ENCODE peak calls at places on chromosome 6, in eight cellular contexts. A, W, P, G, V, O, K and F are unnamed samples.

GRCh38 chr6:39339111-39339510 is 16.6 kb upstream of the KCNK16 start:
- DNase-seq in P (no peak), W (no peak), G (no peak), V (no peak), A (no peak), K (no peak), O (no peak), F (no peak)

GRCh38 chr6:41159415-41160082 is 3.4 kb downstream of the TREM2 start:
- DNase-seq in G (no peak), W (no peak), O (no peak), K (no peak), P (no peak), A (no peak), V (no peak), F (no peak)

GRCh38 chr6:8240316-8240715 is 138.0 kb upstream of the EEF1E1 start:
- DNase-seq in A (no peak), P (no peak), G (no peak), O (no peak), W (no peak), V (no peak), K (no peak), F (no peak)

GRCh38 chr6:121925024-121925423 is 474.4 kb upstream of the HSF2 start:
- DNase-seq in O (no peak), P (no peak), A (no peak), W (no peak), V (no peak), K (no peak), G (no peak), F (no peak)

GRCh38 chr6:25334793-25335192 is 55.6 kb downstream of the CARMIL1 start:
- DNase-seq in W (no peak), O (no peak), G (no peak), K (no peak), A (no peak), V (no peak), P (no peak), F (no peak)

GRCh38 chr6:57087916-57088315 is 2.1 kb upstream of the ZNF451 start:
- DNase-seq in O (no peak), P (no peak), V (no peak), K (no peak), W (no peak), A (no peak), G (no peak), F (no peak)

GRCh38 chr6:139653136-139653535 is 278.7 kb upstream of the CITED2 start:
- DNase-seq in K (no peak), V (no peak), P (no peak), W (no peak), G (no peak), A (no peak), O (no peak), F (no peak)

GRCh38 chr6:112035446-112035845 is 18.5 kb upstream of the CCN6 start:
- DNase-seq in K (no peak), G (no peak), W (no peak), V (no peak), O (no peak), P (no peak), A (no peak), F (no peak)

GRCh38 chr6:170259301-170259700 is 31.6 kb downstream of the DLL1 start:
- DNase-seq in O (no peak), G (no peak), V (no peak), A (peak), P (no peak), W (no peak), K (no peak), F (no peak)

GRCh38 chr6:140731741-140732140 is 1357.3 kb upstream of the CITED2 start:
- DNase-seq in A (no peak), G (no peak), V (no peak), W (no peak), P (no peak), K (no peak), O (no peak), F (no peak)

GRCh38 chr6:157285422-157285779 is 37.9 kb downstream of the TMEM242 start:
- DNase-seq in G (no peak), K (no peak), V (no peak), P (no peak), W (no peak), A (no peak), O (no peak), F (no peak)

GRCh38 chr6:47654255-47654654 is 44.1 kb upstream of the ADGRF4 start:
- DNase-seq in P (no peak), W (no peak), A (no peak), K (no peak), V (no peak), O (no peak), G (no peak), F (no peak)

GRCh38 chr6:11209941-11210340 is 22.5 kb downstream of the NEDD9 start:
- DNase-seq in A (no peak), P (no peak), V (no peak), O (no peak), K (no peak), W (no peak), G (no peak), F (no peak)

GRCh38 chr6:1255646-1256365 is 56.1 kb upstream of the FOXQ1 start:
- DNase-seq in V (no peak), A (no peak), G (no peak), W (no peak), P (no peak), O (no peak), K (no peak), F (no peak)

GRCh38 chr6:138590796-138591709 is 91.8 kb upstream of the NHSL1 start:
- DNase-seq in P (peak), K (no peak), V (peak), G (no peak), O (peak), A (no peak), W (peak), F (peak)

GRCh38 chr6:126199482-126199881 is 140.4 kb upstream of the CENPW start:
- DNase-seq in W (no peak), P (no peak), G (no peak), K (no peak), A (no peak), V (no peak), O (no peak), F (no peak)

GRCh38 chr6:53833147-53833546 is 38.3 kb downstream of the LRRC1 start:
- DNase-seq in O (no peak), W (no peak), G (no peak), V (no peak), P (no peak), K (no peak), A (no peak), F (no peak)

GRCh38 chr6:68638225-68638900 is 3.3 kb downstream of the ADGRB3 start:
- DNase-seq in W (no peak), P (peak), V (peak), G (no peak), A (no peak), K (no peak), O (peak), F (peak)

GRCh38 chr6:110329729-110330436 is 28.3 kb downstream of the METTL24 start:
- DNase-seq in G (no peak), W (no peak), A (no peak), K (no peak), V (no peak), O (no peak), P (no peak), F (no peak)

GRCh38 chr6:103783344-103783743 is 1076.4 kb downstream of the HACE1 start:
- DNase-seq in G (no peak), P (peak), V (no peak), K (peak), W (peak), A (no peak), O (no peak), F (no peak)

GRCh38 chr6:136334853-136335252 is 45.2 kb upstream of the BCLAF1 start:
- DNase-seq in W (no peak), P (no peak), O (no peak), K (no peak), G (no peak), V (no peak), A (no peak), F (no peak)

GRCh38 chr6:44826277-44826676 is 438.8 kb downstream of the CDC5L start:
- DNase-seq in W (no peak), G (no peak), O (no peak), K (no peak), P (no peak), V (no peak), A (no peak), F (no peak)

GRCh38 chr6:44833248-44833647 is 445.7 kb downstream of the CDC5L start:
- DNase-seq in V (no peak), A (no peak), P (peak), G (no peak), W (no peak), K (no peak), O (no peak), F (no peak)

GRCh38 chr6:44828780-44829179 is 441.3 kb downstream of the CDC5L start:
- DNase-seq in W (no peak), O (no peak), P (no peak), K (no peak), V (no peak), G (no peak), A (no peak), F (no peak)

GRCh38 chr6:44829811-44830210 is 442.3 kb downstream of the CDC5L start:
- DNase-seq in W (no peak), P (peak), G (no peak), V (no peak), K (no peak), O (no peak), A (no peak), F (no peak)

DNA sequence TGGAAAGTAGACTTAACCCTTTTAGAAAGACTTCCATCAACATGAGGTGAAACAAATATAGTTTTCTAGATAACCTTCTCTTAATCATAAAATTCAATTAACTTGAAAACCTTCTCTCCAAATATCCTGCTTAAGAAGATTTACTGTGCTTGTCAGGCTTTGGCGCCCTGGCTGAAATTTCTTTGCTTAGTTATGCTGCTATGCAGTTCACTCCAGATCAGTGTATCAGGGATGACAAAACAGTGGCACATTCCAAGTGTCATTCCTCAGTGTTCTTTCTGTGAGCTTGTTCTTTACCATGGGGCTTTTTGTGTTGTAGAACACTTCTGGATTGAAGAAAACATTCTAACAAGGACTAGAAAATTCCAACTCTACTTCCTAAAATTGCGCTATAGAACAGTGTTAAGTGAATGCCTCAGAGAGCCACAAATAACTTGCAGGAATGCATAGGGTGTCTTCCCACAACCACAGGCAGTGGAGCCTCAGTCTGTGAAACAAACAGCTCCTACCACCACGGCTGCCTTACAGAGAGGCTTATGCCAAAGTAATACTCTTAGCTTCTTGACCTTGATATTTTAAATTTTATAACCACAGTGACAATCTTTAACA is 443.6 kb downstream of the CDC5L start:
- DNase-seq in G (no peak), V (no peak), O (no peak), K (no peak), W (no peak), P (no peak), A (no peak), F (no peak)
- H3K4me3 ChIP-seq in G (no peak), V (no peak), O (no peak), K (no peak), W (no peak), P (no peak), A (no peak), F (no peak)

GRCh38 chr6:36493859-36494258 is 51.1 kb downstream of the KCTD20 start:
- DNase-seq in O (no peak), W (no peak), P (no peak), K (no peak), G (no peak), A (no peak), V (no peak), F (no peak)

GRCh38 chr6:36491378-36491965 is 48.7 kb downstream of the KCTD20 start:
- DNase-seq in V (no peak), A (no peak), K (no peak), P (no peak), W (no peak), O (no peak), G (no peak), F (no peak)

GRCh38 chr6:36495086-36495485 is 52.2 kb downstream of the STK38 start:
- DNase-seq in P (no peak), W (no peak), A (no peak), V (no peak), O (no peak), K (no peak), G (no peak), F (no peak)

GRCh38 chr6:36492092-36492491 is 49.3 kb downstream of the KCTD20 start:
- DNase-seq in O (no peak), K (no peak), W (no peak), A (no peak), G (no peak), P (no peak), V (no peak), F (no peak)

DNA sequence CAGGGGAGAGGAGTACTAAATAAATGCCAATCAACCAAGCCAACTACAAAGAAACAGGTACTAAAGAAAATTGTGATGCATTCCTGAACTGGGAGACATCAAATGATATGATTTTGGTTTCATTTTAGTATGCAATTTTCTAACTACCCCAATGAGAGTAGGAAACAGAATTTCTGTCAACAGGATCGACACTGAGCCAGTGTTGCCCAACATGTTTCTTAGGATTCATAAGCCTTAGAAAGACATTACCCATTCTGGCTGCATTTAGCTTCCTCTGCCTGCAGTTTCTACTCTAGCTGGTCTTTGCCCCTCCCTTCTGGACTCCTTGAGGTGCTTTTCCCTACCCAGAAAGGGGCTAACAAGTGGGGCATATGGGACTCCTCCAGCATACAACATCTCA is 49.8 kb downstream of the KCTD20 start:
- DNase-seq in W (no peak), O (no peak), A (no peak), V (no peak), G (no peak), P (no peak), K (no peak), F (no peak)
- H3K27ac ChIP-seq in W (no peak), O (no peak), A (no peak), V (no peak), G (no peak), P (no peak), K (no peak), F (no peak)

GRCh38 chr6:19802656-19803055 is 34.5 kb upstream of the ID4 start:
- DNase-seq in A (no peak), G (no peak), W (no peak), V (no peak), K (no peak), P (peak), O (no peak), F (no peak)

GRCh38 chr6:19806971-19807396 is 30.2 kb upstream of the ID4 start:
- DNase-seq in P (no peak), A (no peak), W (no peak), V (no peak), K (peak), G (no peak), O (no peak), F (no peak)

GRCh38 chr6:19804362-19805145 is 32.6 kb upstream of the ID4 start:
- DNase-seq in P (peak), A (peak), K (peak), V (peak), G (peak), O (peak), W (peak), F (peak)

GRCh38 chr6:19805146-19805515 is 32.0 kb upstream of the ID4 start:
- DNase-seq in P (no peak), W (no peak), G (no peak), A (no peak), O (no peak), V (no peak), K (no peak), F (no peak)

DNA sequence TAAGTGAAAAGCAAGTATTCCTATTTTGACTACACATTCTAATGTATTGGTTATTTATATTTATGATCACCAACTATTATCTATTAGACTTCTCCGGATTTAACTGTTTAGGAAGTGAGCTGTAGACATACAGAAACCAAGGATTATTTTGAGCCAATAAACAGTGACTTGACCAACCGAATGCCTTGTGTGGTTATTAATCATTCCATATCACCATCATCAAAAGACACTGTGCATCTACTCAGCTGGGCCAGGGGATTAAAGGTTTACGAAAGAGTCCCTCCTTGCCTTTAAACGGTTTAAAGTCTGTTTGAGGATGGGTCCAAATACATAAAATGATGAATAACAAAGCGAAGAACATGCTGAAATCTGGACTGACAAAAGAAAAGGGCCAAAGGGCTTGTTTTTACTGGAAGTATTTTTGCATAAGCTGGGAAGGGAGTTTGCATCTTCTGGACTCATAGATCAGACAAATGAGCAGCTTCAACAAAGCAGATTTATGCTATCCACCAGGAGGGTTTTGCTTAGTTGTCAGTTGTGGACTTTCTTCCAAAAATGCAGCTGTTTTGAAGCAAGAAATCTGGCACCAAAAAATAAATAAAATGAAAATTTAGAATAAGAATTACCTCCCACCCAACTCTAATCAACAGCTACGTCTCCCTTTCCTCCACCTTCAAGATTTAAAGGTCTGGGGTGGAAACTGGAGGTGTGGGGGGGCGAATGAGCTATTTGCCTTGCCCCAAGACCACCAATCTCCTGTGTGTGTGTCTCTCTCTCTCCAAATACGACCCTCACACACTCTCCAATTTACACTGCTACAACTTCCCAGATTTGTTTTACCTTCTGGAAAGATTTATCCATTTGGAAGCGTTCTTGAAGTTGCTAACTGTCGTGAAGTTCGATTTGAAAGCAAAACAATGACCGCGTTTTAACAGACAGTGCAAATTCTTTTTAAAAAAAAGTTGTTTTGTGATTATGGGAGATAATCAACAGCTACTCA is 33.5 kb upstream of the ID4 start:
- DNase-seq in W (no peak), A (no peak), V (no peak), P (no peak), O (no peak), G (no peak), K (no peak), F (no peak)
- H3K4me3 ChIP-seq in W (peak), A (peak), V (peak), P (peak), O (peak), G (peak), K (peak), F (peak)

DNA sequence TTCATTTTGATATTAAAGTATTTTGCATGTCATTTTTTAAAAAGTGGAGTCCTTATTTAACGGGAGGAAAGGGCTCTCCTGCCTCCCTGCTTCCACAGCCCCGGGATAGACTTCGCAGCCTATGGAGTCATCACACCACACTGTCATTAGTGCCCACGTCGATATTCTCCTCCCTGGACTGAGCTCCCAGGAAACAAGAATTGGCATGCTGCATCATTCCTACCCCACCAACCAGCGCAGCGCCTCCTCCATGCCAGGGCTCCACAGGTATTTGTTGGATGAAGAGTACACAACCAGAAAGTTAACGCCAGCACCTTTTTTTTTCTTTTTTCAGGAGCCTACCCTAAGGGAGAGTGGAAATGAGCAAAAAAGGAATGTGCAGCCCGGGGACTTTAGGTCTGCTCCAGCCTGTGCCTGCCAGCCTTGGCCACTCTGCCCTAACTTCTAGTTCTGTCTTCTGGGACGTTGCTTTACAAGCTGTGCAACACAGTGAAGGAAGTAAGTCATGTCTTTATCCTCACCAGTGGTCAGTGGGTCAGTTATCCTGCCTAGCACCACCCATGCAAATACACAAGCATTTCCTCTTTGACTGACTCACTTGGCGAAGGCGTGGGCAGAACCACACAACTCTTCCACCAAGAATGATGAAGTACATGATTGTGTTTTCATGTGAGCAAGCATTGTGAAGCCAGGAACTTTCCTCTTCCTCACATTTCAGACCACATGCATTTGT is 180.7 kb upstream of the UST start:
- DNase-seq in V (no peak), K (no peak), A (no peak), G (no peak), O (peak), P (no peak), W (peak), F (peak)
- H3K27ac ChIP-seq in V (peak), K (no peak), A (no peak), G (no peak), O (no peak), P (no peak), W (no peak), F (peak)

GRCh38 chr6:128112494-128112893 is 211.6 kb upstream of the THEMIS start:
- DNase-seq in A (no peak), V (no peak), W (no peak), P (peak), O (no peak), G (no peak), K (no peak), F (no peak)
- H3K4me3 ChIP-seq in A (no peak), V (no peak), W (no peak), P (peak), O (peak), G (peak), K (no peak), F (peak)

GRCh38 chr6:100281471-100281878 is 183.2 kb downstream of the SIM1 start:
- DNase-seq in P (no peak), O (no peak), W (no peak), K (peak), G (no peak), A (no peak), V (no peak), F (no peak)
- H3K27ac ChIP-seq in P (no peak), O (no peak), W (no peak), K (no peak), G (no peak), A (no peak), V (no peak), F (no peak)